ENCODE peak calls at places on chromosomes 6 and 20, in four cellular contexts. One of them, this sample, is unnamed.

GRCh38 chr20:25293910-25294458 is 46.1 kb downstream of the PYGB start:
- DNase-seq in HuH-7.5: no peak
- DNase-seq in Ammon's horn: no peak
- DNase-seq in SW480: no peak
- DNase-seq in this sample: no peak

GRCh38 chr6:16031278-16031981 is 97.5 kb upstream of the MYLIP start:
- DNase-seq in HuH-7.5: no peak
- DNase-seq in Ammon's horn: no peak
- DNase-seq in SW480: no peak
- DNase-seq in this sample: no peak

GRCh38 chr20:14481863-14482262 is 144.5 kb upstream of the FLRT3 start:
- DNase-seq in HuH-7.5: no peak
- DNase-seq in Ammon's horn: no peak
- DNase-seq in SW480: no peak
- DNase-seq in this sample: no peak

GRCh38 chr20:4998160-4998651 is 3.1 kb downstream of the SLC23A2 start:
- DNase-seq in HuH-7.5: peak; percentile 30
- DNase-seq in Ammon's horn: no peak
- DNase-seq in SW480: no peak
- DNase-seq in this sample: no peak

GRCh38 chr20:1875762-1876161 is 19.4 kb upstream of the SIRPA start:
- DNase-seq in HuH-7.5: no peak
- DNase-seq in Ammon's horn: no peak
- DNase-seq in SW480: no peak
- DNase-seq in this sample: no peak

GRCh38 chr6:68559052-68559451 is 76.0 kb upstream of the ADGRB3 start:
- DNase-seq in HuH-7.5: no peak
- DNase-seq in Ammon's horn: peak; percentile 70
- DNase-seq in SW480: peak; percentile 10
- DNase-seq in this sample: no peak

GRCh38 chr20:63834545-63834880 is 3.4 kb upstream of the ZBTB46 start:
- DNase-seq in HuH-7.5: no peak
- DNase-seq in Ammon's horn: no peak
- DNase-seq in SW480: no peak
- DNase-seq in this sample: no peak

GRCh38 chr6:96184798-96185197 is 169.0 kb downstream of the FUT9 start:
- DNase-seq in HuH-7.5: no peak
- DNase-seq in Ammon's horn: no peak
- DNase-seq in SW480: no peak
- DNase-seq in this sample: no peak

GRCh38 chr6:1463751-1464397 is 74.5 kb downstream of the FOXF2 start:
- DNase-seq in HuH-7.5: no peak
- DNase-seq in Ammon's horn: no peak
- DNase-seq in SW480: no peak
- DNase-seq in this sample: no peak

GRCh38 chr6:158002951-158003853 is 21.5 kb downstream of the SYNJ2 start:
- DNase-seq in HuH-7.5: no peak
- DNase-seq in Ammon's horn: peak; percentile 65
- DNase-seq in SW480: no peak
- DNase-seq in this sample: peak; percentile 24

GRCh38 chr20:48897298-48898044 is 24.0 kb upstream of the ARFGEF2 start:
- DNase-seq in HuH-7.5: no peak
- DNase-seq in Ammon's horn: no peak
- DNase-seq in SW480: peak; percentile 95
- DNase-seq in this sample: no peak

GRCh38 chr20:33673115-33673410 is 1.2 kb downstream of the NECAB3 start:
- DNase-seq in HuH-7.5: no peak
- DNase-seq in Ammon's horn: no peak
- DNase-seq in SW480: no peak
- DNase-seq in this sample: no peak

GRCh38 chr20:63116412-63117106 is 99.4 kb downstream of the YTHDF1 start:
- DNase-seq in HuH-7.5: peak; percentile 76
- DNase-seq in Ammon's horn: no peak
- DNase-seq in SW480: no peak
- DNase-seq in this sample: peak; percentile 78

GRCh38 chr20:33697129-33697528 is 10.9 kb upstream of the E2F1 start:
- DNase-seq in HuH-7.5: no peak
- DNase-seq in Ammon's horn: peak; percentile 87
- DNase-seq in SW480: no peak
- DNase-seq in this sample: no peak

GRCh38 chr6:14728396-14729024 is 517.4 kb upstream of the JARID2 start:
- DNase-seq in HuH-7.5: no peak
- DNase-seq in Ammon's horn: no peak
- DNase-seq in SW480: no peak
- DNase-seq in this sample: no peak

GRCh38 chr6:32627831-32628230 is 9.4 kb upstream of the HLA-DQA1 start:
- DNase-seq in HuH-7.5: no peak
- DNase-seq in Ammon's horn: peak; percentile 56
- DNase-seq in SW480: no peak
- DNase-seq in this sample: no peak

GRCh38 chr6:161429921-161430490 is 156.1 kb upstream of the AGPAT4 start:
- DNase-seq in HuH-7.5: no peak
- DNase-seq in Ammon's horn: no peak
- DNase-seq in SW480: no peak
- DNase-seq in this sample: no peak

GRCh38 chr20:61956396-61957342 is 109.0 kb downstream of the TAF4 start:
- DNase-seq in HuH-7.5: no peak
- DNase-seq in Ammon's horn: no peak
- DNase-seq in SW480: no peak
- DNase-seq in this sample: peak; percentile 67

GRCh38 chr6:137165375-137166246 is 7.8 kb downstream of the IL22RA2 start:
- DNase-seq in HuH-7.5: no peak
- DNase-seq in Ammon's horn: no peak
- DNase-seq in SW480: peak; percentile 32
- DNase-seq in this sample: no peak

GRCh38 chr6:14880717-14881116 is 365.2 kb upstream of the JARID2 start:
- DNase-seq in HuH-7.5: no peak
- DNase-seq in Ammon's horn: no peak
- DNase-seq in SW480: no peak
- DNase-seq in this sample: no peak

GRCh38 chr20:25336561-25337422 is 53.8 kb downstream of the ABHD12 start:
- DNase-seq in HuH-7.5: peak; percentile 49
- DNase-seq in Ammon's horn: peak; percentile 74
- DNase-seq in SW480: peak; percentile 34
- DNase-seq in this sample: peak; percentile 62

GRCh38 chr20:11249239-11249638 is 575.4 kb upstream of the JAG1 start:
- DNase-seq in HuH-7.5: no peak
- DNase-seq in Ammon's horn: no peak
- DNase-seq in SW480: no peak
- DNase-seq in this sample: no peak

GRCh38 chr20:46036370-46036769 is 7.4 kb downstream of the SLC12A5 start:
- DNase-seq in HuH-7.5: no peak
- DNase-seq in Ammon's horn: no peak
- DNase-seq in SW480: no peak
- DNase-seq in this sample: no peak

GRCh38 chr6:87755697-87756671 is 54.0 kb upstream of the AKIRIN2 start:
- DNase-seq in HuH-7.5: no peak
- DNase-seq in Ammon's horn: peak; percentile 6
- DNase-seq in SW480: no peak
- DNase-seq in this sample: no peak

GRCh38 chr6:1724616-1725015 is 114.9 kb downstream of the FOXC1 start:
- DNase-seq in HuH-7.5: no peak
- DNase-seq in Ammon's horn: no peak
- DNase-seq in SW480: peak; percentile 95
- DNase-seq in this sample: no peak

GRCh38 chr20:24620937-24621519 is 151.6 kb downstream of the SYNDIG1 start:
- DNase-seq in HuH-7.5: no peak
- DNase-seq in Ammon's horn: no peak
- DNase-seq in SW480: no peak
- DNase-seq in this sample: no peak

GRCh38 chr6:14863896-14864850 is 381.7 kb upstream of the JARID2 start:
- DNase-seq in HuH-7.5: no peak
- DNase-seq in Ammon's horn: no peak
- DNase-seq in SW480: no peak
- DNase-seq in this sample: no peak

GRCh38 chr6:36368921-36369880 is 18.3 kb downstream of the ETV7 start:
- DNase-seq in HuH-7.5: no peak
- DNase-seq in Ammon's horn: no peak
- DNase-seq in SW480: peak; percentile 32
- DNase-seq in this sample: no peak